ENCODE peak calls at places on chromosomes 12 and 14, in ten cellular contexts. O, C, D, B, Q, M, P, L, N and I are unnamed samples.

GRCh38 chr12:7108042-7108927 is 729 bp downstream of the C1RL start:
- DNase-seq in D (peak), B (peak), L (peak), P (peak), C (no peak), M (peak), N (no peak), Q (peak), O (peak), I (no peak)

GRCh38 chr12:67663121-67663520 is 14.6 kb downstream of the DYRK2 start:
- DNase-seq in C (no peak), Q (no peak), O (no peak), B (no peak), L (no peak), N (no peak), D (no peak), P (no peak), M (no peak), I (no peak)

GRCh38 chr14:54848910-54849309 is 53.7 kb downstream of the GCH1 start:
- DNase-seq in N (no peak), Q (no peak), C (no peak), B (no peak), O (no peak), L (no peak), D (no peak), M (no peak), P (no peak), I (no peak)

GRCh38 chr12:109839444-109839843 is 6.2 kb upstream of the TRPV4 start:
- DNase-seq in P (no peak), M (no peak), B (no peak), D (no peak), O (no peak), Q (no peak), L (no peak), C (no peak), N (no peak), I (no peak)

GRCh38 chr12:104722541-104723534 is 235.3 kb downstream of the SLC41A2 start:
- DNase-seq in B (no peak), D (no peak), Q (no peak), N (no peak), L (no peak), P (no peak), O (no peak), C (no peak), M (no peak), I (no peak)

GRCh38 chr12:93379432-93380308 is 1.9 kb downstream of the NUDT4 start:
- DNase-seq in Q (no peak), D (no peak), P (no peak), N (no peak), M (no peak), B (no peak), C (no peak), L (no peak), O (no peak), I (no peak)

GRCh38 chr12:87320724-87321123 is 708.5 kb downstream of the C12orf50 start:
- DNase-seq in C (no peak), M (no peak), N (no peak), P (no peak), L (no peak), B (no peak), O (no peak), Q (no peak), D (no peak), I (no peak)

GRCh38 chr14:96888158-96888557 is 91.0 kb downstream of the VRK1 start:
- DNase-seq in M (no peak), D (no peak), Q (no peak), L (no peak), N (no peak), B (no peak), P (no peak), C (no peak), O (no peak), I (no peak)

GRCh38 chr14:59093889-59094288 is 94.6 kb upstream of the DAAM1 start:
- DNase-seq in L (no peak), Q (no peak), C (no peak), O (no peak), D (no peak), P (no peak), B (no peak), M (no peak), N (no peak), I (no peak)

GRCh38 chr14:101219896-101220703 is 316.6 kb upstream of the RTL1 start:
- DNase-seq in B (no peak), D (no peak), Q (no peak), O (peak), M (no peak), N (no peak), C (no peak), P (no peak), L (no peak), I (no peak)

GRCh38 chr14:26281280-26281998 is 316.4 kb downstream of the NOVA1 start:
- DNase-seq in B (no peak), O (no peak), L (peak), M (no peak), Q (no peak), D (no peak), N (no peak), C (no peak), P (no peak), I (no peak)

GRCh38 chr12:52256165-52256935 is 18.1 kb upstream of the KRT86 start:
- DNase-seq in B (no peak), L (no peak), N (no peak), D (no peak), C (no peak), O (no peak), P (no peak), Q (no peak), M (no peak), I (no peak)

GRCh38 chr12:125533434-125534029 is 468.3 kb downstream of the AACS start:
- DNase-seq in O (peak), C (no peak), Q (no peak), P (peak), M (no peak), N (peak), B (peak), L (peak), D (no peak), I (no peak)

GRCh38 chr14:70098257-70098809 is 90.4 kb downstream of the SLC8A3 start:
- DNase-seq in N (no peak), M (no peak), O (no peak), Q (no peak), L (no peak), D (no peak), P (no peak), B (no peak), C (no peak), I (no peak)

GRCh38 chr12:116542345-116542950 is 16.7 kb upstream of the MAP1LC3B2 start:
- DNase-seq in N (no peak), B (no peak), L (no peak), D (no peak), P (no peak), C (no peak), M (no peak), O (no peak), Q (no peak), I (no peak)

GRCh38 chr14:64572721-64573508 is 23.2 kb downstream of the PPP1R36 start:
- DNase-seq in C (no peak), Q (no peak), O (no peak), B (no peak), M (no peak), L (no peak), P (no peak), N (no peak), D (no peak), I (no peak)

GRCh38 chr14:101843665-101844064 is 82.2 kb downstream of the PPP2R5C start:
- DNase-seq in B (no peak), O (no peak), L (no peak), M (peak), P (no peak), N (no peak), C (peak), D (no peak), Q (peak), I (no peak)

GRCh38 chr12:131831635-131832041 is 3.4 kb downstream of the MMP17 start:
- DNase-seq in C (no peak), B (no peak), D (no peak), N (no peak), L (no peak), M (no peak), Q (no peak), P (no peak), O (no peak), I (no peak)

GRCh38 chr12:3261782-3262359 is 184.7 kb downstream of the TSPAN9 start:
- DNase-seq in B (no peak), C (no peak), O (no peak), Q (no peak), N (no peak), P (no peak), M (no peak), L (no peak), D (no peak), I (no peak)

GRCh38 chr14:55129086-55129427 is at the start of gene LGALS3:
- DNase-seq in L (peak), B (peak), N (peak), D (no peak), Q (peak), O (peak), M (peak), C (peak), P (peak), I (no peak)

GRCh38 chr14:21171128-21171527 is 15.3 kb upstream of the OR5AU1 start:
- DNase-seq in L (no peak), Q (no peak), C (no peak), P (no peak), N (no peak), B (no peak), O (no peak), D (no peak), M (no peak), I (no peak)

GRCh38 chr12:45200497-45201043 is 15.3 kb upstream of the ANO6 start:
- DNase-seq in C (no peak), M (no peak), D (no peak), N (no peak), L (no peak), Q (no peak), O (no peak), B (no peak), P (no peak), I (no peak)

GRCh38 chr14:101075025-101075800 is 171.7 kb upstream of the RTL1 start:
- DNase-seq in L (no peak), C (no peak), N (no peak), B (no peak), M (no peak), D (no peak), O (peak), Q (no peak), P (no peak), I (no peak)

GRCh38 chr12:117963836-117964235 is 5.0 kb downstream of the KSR2 start:
- DNase-seq in B (no peak), M (no peak), Q (no peak), D (no peak), O (no peak), N (no peak), P (no peak), C (no peak), L (no peak), I (no peak)

GRCh38 chr12:109947511-109947910 is 47.4 kb downstream of the TCHP start:
- DNase-seq in O (no peak), D (no peak), Q (no peak), P (no peak), L (no peak), C (no peak), M (no peak), N (no peak), B (no peak), I (no peak)

GRCh38 chr12:53733051-53733812 is 6.0 kb upstream of the CALCOCO1 start:
- DNase-seq in P (no peak), O (no peak), C (no peak), D (no peak), N (no peak), M (no peak), B (no peak), L (no peak), Q (no peak), I (no peak)

GRCh38 chr12:1732914-1733313 is 42.0 kb downstream of the ADIPOR2 start:
- DNase-seq in L (no peak), B (no peak), P (no peak), C (no peak), N (no peak), M (no peak), Q (no peak), O (no peak), D (no peak), I (no peak)

GRCh38 chr12:7557227-7557626 is 53.6 kb upstream of the CD163 start:
- DNase-seq in L (no peak), M (no peak), O (no peak), N (no peak), C (no peak), Q (no peak), P (no peak), D (no peak), B (no peak), I (no peak)

GRCh38 chr14:90730367-90730766 is 85.9 kb downstream of the TTC7B start:
- DNase-seq in L (no peak), Q (no peak), O (no peak), B (no peak), P (no peak), M (no peak), N (no peak), C (no peak), D (no peak), I (no peak)

GRCh38 chr14:67539116-67539515 is 6.0 kb downstream of the PLEKHH1 start:
- DNase-seq in P (no peak), O (no peak), M (no peak), D (no peak), L (no peak), N (no peak), C (no peak), B (no peak), Q (no peak), I (no peak)